ENCODE peak calls at places on chromosome 17, in five cellular contexts. One of them, this sample, is unnamed.

GRCh38 chr17:19716108-19717030 is at the start of gene SLC47A2:
- DNase-seq in ovary: no peak
- DNase-seq in tibial nerve: no peak
- DNase-seq in GM10248: no peak
- DNase-seq in lung: no peak
- DNase-seq in this sample: no peak

GRCh38 chr17:36940313-36941264 is 3.3 kb downstream of the LHX1 start:
- DNase-seq in ovary: no peak
- DNase-seq in GM10248: no peak
- DNase-seq in lung: no peak
- DNase-seq in tibial nerve: no peak
- DNase-seq in this sample: no peak

GRCh38 chr17:15273141-15273793 is 8.1 kb upstream of the PMP22 start:
- DNase-seq in tibial nerve: peak; percentile 36
- DNase-seq in lung: no peak
- DNase-seq in GM10248: no peak
- DNase-seq in ovary: no peak
- DNase-seq in this sample: no peak

GRCh38 chr17:72691601-72692000 is 400.9 kb downstream of the SLC39A11 start:
- DNase-seq in lung: no peak
- DNase-seq in ovary: no peak
- DNase-seq in GM10248: no peak
- DNase-seq in tibial nerve: no peak
- DNase-seq in this sample: no peak

GRCh38 chr17:67165201-67165600 is 79.8 kb downstream of the HELZ start:
- DNase-seq in GM10248: no peak
- DNase-seq in ovary: no peak
- DNase-seq in lung: no peak
- DNase-seq in tibial nerve: peak; percentile 31
- DNase-seq in this sample: no peak

GRCh38 chr17:43732961-43733360 is 25.6 kb downstream of the SOST start:
- DNase-seq in lung: no peak
- DNase-seq in tibial nerve: no peak
- DNase-seq in ovary: no peak
- DNase-seq in GM10248: no peak
- DNase-seq in this sample: no peak

GRCh38 chr17:73397856-73398540 is 86.2 kb upstream of the CDC42EP4 start:
- DNase-seq in tibial nerve: no peak
- DNase-seq in lung: no peak
- DNase-seq in GM10248: no peak
- DNase-seq in ovary: no peak
- DNase-seq in this sample: no peak

GRCh38 chr17:81365148-81365600 is 30.1 kb upstream of the BAHCC1 start:
- DNase-seq in lung: peak; percentile 77
- DNase-seq in tibial nerve: no peak
- DNase-seq in ovary: peak; percentile 70
- DNase-seq in GM10248: no peak
- DNase-seq in this sample: no peak

GRCh38 chr17:10614536-10615155 is 42.5 kb downstream of the MYH3 start:
- DNase-seq in ovary: peak; percentile 48
- DNase-seq in lung: no peak
- DNase-seq in GM10248: peak; percentile 67
- DNase-seq in tibial nerve: peak; percentile 66
- DNase-seq in this sample: no peak

GRCh38 chr17:8384801-8385335 is 1.9 kb upstream of the RPL26 start:
- DNase-seq in lung: no peak
- DNase-seq in GM10248: no peak
- DNase-seq in ovary: no peak
- DNase-seq in tibial nerve: no peak
- DNase-seq in this sample: no peak

GRCh38 chr17:28528329-28529011 is 22.3 kb downstream of the FOXN1 start:
- DNase-seq in ovary: no peak
- DNase-seq in lung: peak; percentile 45
- DNase-seq in tibial nerve: no peak
- DNase-seq in GM10248: no peak
- DNase-seq in this sample: no peak
- TF ChIP-seq CTCF in ovary: no peak
- TF ChIP-seq CTCF in lung: no peak
- TF ChIP-seq CTCF in tibial nerve: no peak
- TF ChIP-seq CTCF in GM10248: no peak
- TF ChIP-seq CTCF in this sample: no peak

GRCh38 chr17:17055286-17056166 is 13.3 kb downstream of the MPRIP start:
- DNase-seq in GM10248: no peak
- DNase-seq in ovary: no peak
- DNase-seq in lung: no peak
- DNase-seq in tibial nerve: no peak
- DNase-seq in this sample: no peak
- TF ChIP-seq CTCF in GM10248: no peak
- TF ChIP-seq CTCF in ovary: no peak
- TF ChIP-seq CTCF in lung: no peak
- TF ChIP-seq CTCF in tibial nerve: no peak
- TF ChIP-seq CTCF in this sample: no peak

GRCh38 chr17:46193246-46193625 is at the start of gene KANSL1:
- DNase-seq in ovary: peak; percentile 90
- DNase-seq in lung: peak; percentile 92
- DNase-seq in GM10248: peak; percentile 96
- DNase-seq in tibial nerve: peak; percentile 63
- DNase-seq in this sample: peak; percentile 96

GRCh38 chr17:46192484-46193245 is 564 bp downstream of the KANSL1 start:
- DNase-seq in GM10248: peak; percentile 81
- DNase-seq in tibial nerve: peak; percentile 44
- DNase-seq in lung: peak; percentile 74
- DNase-seq in ovary: peak; percentile 82
- DNase-seq in this sample: peak; percentile 91

GRCh38 chr17:46194393-46195216 is 1.4 kb upstream of the KANSL1 start:
- DNase-seq in ovary: no peak
- DNase-seq in lung: no peak
- DNase-seq in GM10248: peak; percentile 64
- DNase-seq in tibial nerve: peak; percentile 26
- DNase-seq in this sample: no peak

GRCh38 chr17:46195217-46195855 is 2.1 kb upstream of the KANSL1 start:
- DNase-seq in ovary: no peak
- DNase-seq in tibial nerve: no peak
- DNase-seq in GM10248: no peak
- DNase-seq in lung: no peak
- DNase-seq in this sample: no peak

DNA sequence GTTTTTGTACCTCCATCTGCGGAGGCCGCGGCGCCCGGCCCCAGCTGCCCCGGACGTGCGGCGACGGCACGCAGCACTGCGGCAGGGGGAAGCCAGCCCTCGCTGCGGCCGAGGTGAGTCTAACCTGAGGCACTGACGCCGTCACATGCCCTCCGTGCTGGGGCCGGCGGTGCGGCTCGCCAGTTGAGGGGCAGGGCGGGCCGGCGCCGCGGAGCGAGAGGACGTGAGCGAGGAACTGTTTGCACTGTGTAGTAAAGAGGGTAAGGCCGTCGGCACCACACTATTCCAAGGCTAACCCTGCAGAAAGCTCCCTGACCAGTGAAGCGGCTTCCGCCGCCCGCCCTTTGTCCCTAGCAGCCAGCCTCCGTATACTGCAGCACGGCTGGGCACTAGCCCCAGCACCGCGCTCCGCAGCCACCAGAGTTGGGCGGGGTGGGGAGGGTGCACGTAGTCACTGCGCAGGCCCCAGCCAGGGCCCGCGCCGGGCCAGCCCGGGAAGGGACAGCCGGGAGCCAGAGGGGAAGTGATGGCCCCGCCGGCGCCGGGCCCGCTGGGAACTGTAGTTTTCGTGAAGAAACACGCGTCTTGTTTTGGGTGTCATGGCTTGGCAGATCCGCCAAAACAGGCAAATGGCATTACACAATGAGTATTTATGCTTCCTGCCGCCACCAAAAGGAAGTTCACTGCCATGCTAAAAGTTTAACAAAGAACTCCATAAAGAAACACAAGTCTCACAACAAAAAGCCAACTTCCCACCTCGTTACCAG is 580 bp upstream of the KANSL1 start:
- DNase-seq in tibial nerve: peak; percentile 92
- DNase-seq in GM10248: peak; percentile 94
- DNase-seq in ovary: peak; percentile 94
- DNase-seq in lung: peak; percentile 99
- DNase-seq in this sample: peak; percentile 96
- TF ChIP-seq CTCF in tibial nerve: no peak
- TF ChIP-seq CTCF in GM10248: no peak
- TF ChIP-seq CTCF in ovary: peak; percentile 54
- TF ChIP-seq CTCF in lung: no peak
- TF ChIP-seq CTCF in this sample: peak; percentile 51

GRCh38 chr17:4161560-4162221 is 18.7 kb downstream of the CYB5D2 start:
- DNase-seq in tibial nerve: no peak
- DNase-seq in ovary: no peak
- DNase-seq in lung: no peak
- DNase-seq in GM10248: no peak
- DNase-seq in this sample: no peak

GRCh38 chr17:4162366-4162765 is 19.4 kb downstream of the CYB5D2 start:
- DNase-seq in lung: no peak
- DNase-seq in GM10248: no peak
- DNase-seq in ovary: no peak
- DNase-seq in tibial nerve: no peak
- DNase-seq in this sample: no peak

GRCh38 chr17:4160294-4160859 is 17.4 kb downstream of the CYB5D2 start:
- DNase-seq in tibial nerve: no peak
- DNase-seq in ovary: no peak
- DNase-seq in GM10248: no peak
- DNase-seq in lung: no peak
- DNase-seq in this sample: no peak

GRCh38 chr17:4159761-4160160 is 16.8 kb downstream of the CYB5D2 start:
- DNase-seq in tibial nerve: no peak
- DNase-seq in lung: no peak
- DNase-seq in GM10248: no peak
- DNase-seq in ovary: no peak
- DNase-seq in this sample: no peak

GRCh38 chr17:4161179-4161559 is 18.2 kb downstream of the CYB5D2 start:
- DNase-seq in GM10248: no peak
- DNase-seq in ovary: no peak
- DNase-seq in lung: peak; percentile 40
- DNase-seq in tibial nerve: peak; percentile 45
- DNase-seq in this sample: no peak
- TF ChIP-seq CTCF in GM10248: no peak
- TF ChIP-seq CTCF in ovary: no peak
- TF ChIP-seq CTCF in lung: no peak
- TF ChIP-seq CTCF in tibial nerve: no peak
- TF ChIP-seq CTCF in this sample: peak; percentile 59

GRCh38 chr17:74960739-74961342 is 11.7 kb downstream of the HID1 start:
- DNase-seq in lung: peak; percentile 62
- DNase-seq in GM10248: peak; percentile 80
- DNase-seq in ovary: no peak
- DNase-seq in tibial nerve: no peak
- DNase-seq in this sample: no peak
- TF ChIP-seq CTCF in lung: no peak
- TF ChIP-seq CTCF in GM10248: peak; percentile 82
- TF ChIP-seq CTCF in ovary: no peak
- TF ChIP-seq CTCF in tibial nerve: no peak
- TF ChIP-seq CTCF in this sample: peak; percentile 46

GRCh38 chr17:21510686-21511367 is 134.7 kb downstream of the KCNJ12 start:
- DNase-seq in ovary: no peak
- DNase-seq in GM10248: no peak
- DNase-seq in lung: no peak
- DNase-seq in tibial nerve: no peak
- DNase-seq in this sample: no peak

GRCh38 chr17:21513012-21513570 is 136.9 kb downstream of the KCNJ12 start:
- DNase-seq in GM10248: peak; percentile 87
- DNase-seq in lung: peak; percentile 82
- DNase-seq in ovary: peak; percentile 78
- DNase-seq in tibial nerve: peak; percentile 70
- DNase-seq in this sample: peak; percentile 92

GRCh38 chr17:21505819-21506815 is 130.0 kb downstream of the KCNJ12 start:
- DNase-seq in GM10248: no peak
- DNase-seq in tibial nerve: no peak
- DNase-seq in ovary: no peak
- DNase-seq in lung: no peak
- DNase-seq in this sample: no peak

GRCh38 chr17:21512307-21513011 is 136.3 kb downstream of the KCNJ12 start:
- DNase-seq in GM10248: no peak
- DNase-seq in tibial nerve: no peak
- DNase-seq in ovary: no peak
- DNase-seq in lung: no peak
- DNase-seq in this sample: no peak

GRCh38 chr17:21511368-21512195 is 135.4 kb downstream of the KCNJ12 start:
- DNase-seq in ovary: peak; percentile 85
- DNase-seq in lung: peak; percentile 78
- DNase-seq in GM10248: peak; percentile 73
- DNase-seq in tibial nerve: peak; percentile 67
- DNase-seq in this sample: peak; percentile 94
- TF ChIP-seq CTCF in ovary: peak; percentile 49
- TF ChIP-seq CTCF in lung: peak; percentile 58
- TF ChIP-seq CTCF in GM10248: peak; percentile 66
- TF ChIP-seq CTCF in tibial nerve: peak; percentile 89
- TF ChIP-seq CTCF in this sample: peak; percentile 96

GRCh38 chr17:13416748-13417363 is 184.9 kb downstream of the HS3ST3A1 start:
- DNase-seq in ovary: no peak
- DNase-seq in lung: no peak
- DNase-seq in GM10248: no peak
- DNase-seq in tibial nerve: no peak
- DNase-seq in this sample: no peak
- TF ChIP-seq CTCF in ovary: no peak
- TF ChIP-seq CTCF in lung: no peak
- TF ChIP-seq CTCF in GM10248: no peak
- TF ChIP-seq CTCF in tibial nerve: no peak
- TF ChIP-seq CTCF in this sample: no peak